ENCODE peak calls at places on chromosome 4, in eight cellular contexts. T is body of pancreas, V is transverse colon, F is NB4, E is suprapubic skin, R is A549, K is ovary, S is breast epithelium. P is an unnamed sample.

GRCh38 chr4:103098746-103099421 is 750 bp downstream of the BDH2 start:
- DNase-seq in T (no peak), V (no peak), F (no peak), E (no peak), R (no peak), K (no peak), S (no peak), P (no peak)

GRCh38 chr4:1512081-1512737 is 106.0 kb upstream of the NKX1-1 start:
- DNase-seq in T (no peak), V (no peak), F (no peak), E (no peak), R (no peak), K (no peak), S (no peak), P (no peak)

GRCh38 chr4:174714393-174715211 is 114.4 kb downstream of the GLRA3 start:
- DNase-seq in T (peak), V (peak), F (peak), E (no peak), R (peak), K (no peak), S (no peak), P (no peak)

GRCh38 chr4:104447346-104447745 is 47.3 kb downstream of the CXXC4 start:
- DNase-seq in T (no peak), V (no peak), F (no peak), E (no peak), R (no peak), K (no peak), S (no peak), P (no peak)

GRCh38 chr4:8728536-8729407 is 136.2 kb downstream of the CPZ start:
- DNase-seq in T (no peak), V (peak), F (no peak), E (peak), R (no peak), K (no peak), S (peak), P (peak)

GRCh38 chr4:153509724-153510123 is 43.6 kb downstream of the TMEM131L start:
- DNase-seq in T (no peak), V (peak), F (no peak), E (no peak), R (no peak), K (no peak), S (no peak), P (no peak)

GRCh38 chr4:98284640-98285046 is 23.5 kb downstream of the RAP1GDS1 start:
- DNase-seq in T (no peak), V (no peak), F (no peak), E (no peak), R (no peak), K (no peak), S (no peak), P (no peak)

GRCh38 chr4:185204238-185204910 is 574 bp upstream of the CFAP97 start:
- DNase-seq in T (no peak), V (no peak), F (peak), E (no peak), R (no peak), K (no peak), S (no peak), P (no peak)

GRCh38 chr4:827209-828081 is 1.5 kb upstream of the CPLX1 start:
- DNase-seq in T (no peak), V (no peak), F (no peak), E (peak), R (no peak), K (no peak), S (peak), P (no peak)

GRCh38 chr4:3257125-3257690 is 8.2 kb downstream of the MSANTD1 start:
- DNase-seq in T (no peak), V (peak), F (no peak), E (peak), R (no peak), K (no peak), S (peak), P (peak)

GRCh38 chr4:4386736-4387392 is at the start of gene NSG1:
- DNase-seq in T (no peak), V (no peak), F (no peak), E (no peak), R (no peak), K (peak), S (no peak), P (peak)

GRCh38 chr4:17664755-17665154 is 50.3 kb downstream of the MED28 start:
- DNase-seq in T (peak), V (no peak), F (peak), E (no peak), R (no peak), K (no peak), S (no peak), P (no peak)

GRCh38 chr4:107740381-107740780 is 20.3 kb upstream of the PAPSS1 start:
- DNase-seq in T (no peak), V (no peak), F (peak), E (no peak), R (no peak), K (no peak), S (no peak), P (no peak)

GRCh38 chr4:53551963-53552362 is 39.3 kb downstream of the LNX1 start:
- DNase-seq in T (no peak), V (no peak), F (no peak), E (no peak), R (no peak), K (no peak), S (no peak), P (no peak)

GRCh38 chr4:86608757-86609375 is 14.8 kb downstream of the PTPN13 start:
- DNase-seq in T (no peak), V (no peak), F (no peak), E (no peak), R (no peak), K (no peak), S (no peak), P (no peak)

GRCh38 chr4:26058537-26058936 is 144.5 kb downstream of the SMIM20 start:
- DNase-seq in T (peak), V (no peak), F (no peak), E (no peak), R (no peak), K (no peak), S (no peak), P (no peak)

GRCh38 chr4:92104506-92104905 is 199.3 kb upstream of the GRID2 start:
- DNase-seq in T (no peak), V (no peak), F (peak), E (no peak), R (no peak), K (no peak), S (no peak), P (no peak)

GRCh38 chr4:93147524-93148212 is 680.9 kb upstream of the ATOH1 start:
- DNase-seq in T (no peak), V (no peak), F (no peak), E (no peak), R (no peak), K (no peak), S (no peak), P (no peak)

GRCh38 chr4:100261346-100261745 is 71.1 kb upstream of the DDIT4L start:
- DNase-seq in T (no peak), V (no peak), F (no peak), E (no peak), R (no peak), K (no peak), S (no peak), P (no peak)

GRCh38 chr4:151117371-151117962 is 18.0 kb downstream of the RPS3A start:
- DNase-seq in T (peak), V (peak), F (peak), E (no peak), R (peak), K (peak), S (no peak), P (peak)

GRCh38 chr4:107380836-107381438 is 339.1 kb downstream of the PAPSS1 start:
- DNase-seq in T (no peak), V (no peak), F (no peak), E (no peak), R (no peak), K (no peak), S (no peak), P (no peak)

GRCh38 chr4:128450326-128451120 is 162.9 kb upstream of the PGRMC2 start:
- DNase-seq in T (no peak), V (no peak), F (no peak), E (no peak), R (no peak), K (no peak), S (no peak), P (no peak)

GRCh38 chr4:10504510-10504909 is 47.3 kb upstream of the ZNF518B start:
- DNase-seq in T (no peak), V (no peak), F (no peak), E (no peak), R (no peak), K (no peak), S (no peak), P (no peak)

GRCh38 chr4:87527446-87528240 is 1.5 kb downstream of the SPARCL1 start:
- DNase-seq in T (peak), V (no peak), F (no peak), E (no peak), R (no peak), K (no peak), S (no peak), P (no peak)

GRCh38 chr4:153294631-153295030 is 49.9 kb upstream of the MND1 start:
- DNase-seq in T (peak), V (no peak), F (no peak), E (no peak), R (no peak), K (no peak), S (no peak), P (no peak)

GRCh38 chr4:2046031-2046961 is 12.8 kb upstream of the NAT8L start:
- DNase-seq in T (no peak), V (no peak), F (no peak), E (no peak), R (no peak), K (no peak), S (no peak), P (no peak)

GRCh38 chr4:115090483-115091075 is 22.8 kb downstream of the NDST4 start:
- DNase-seq in T (no peak), V (no peak), F (peak), E (no peak), R (no peak), K (no peak), S (no peak), P (no peak)

GRCh38 chr4:99887837-99888236 is 6.4 kb downstream of the LAMTOR3 start:
- DNase-seq in T (no peak), V (no peak), F (no peak), E (no peak), R (no peak), K (no peak), S (no peak), P (no peak)

GRCh38 chr4:183610613-183611012 is 48.4 kb downstream of the RWDD4 start:
- DNase-seq in T (no peak), V (no peak), F (no peak), E (no peak), R (no peak), K (no peak), S (no peak), P (no peak)

GRCh38 chr4:185470503-185471195 is 884 bp downstream of the CCDC110 start:
- DNase-seq in T (peak), V (peak), F (peak), E (peak), R (peak), K (peak), S (peak), P (peak)

GRCh38 chr4:153426207-153426886 is 39.8 kb upstream of the TMEM131L start:
- DNase-seq in T (no peak), V (no peak), F (no peak), E (no peak), R (no peak), K (no peak), S (no peak), P (no peak)

GRCh38 chr4:3075652-3075981 is 1.1 kb downstream of the HTT start:
- DNase-seq in T (no peak), V (no peak), F (no peak), E (no peak), R (no peak), K (no peak), S (no peak), P (no peak)

GRCh38 chr4:147731611-147732515 is at the start of gene ARHGAP10:
- DNase-seq in T (peak), V (peak), F (peak), E (peak), R (peak), K (peak), S (peak), P (peak)
- TF ChIP-seq POLR2A in T (peak), V (no peak), F (no peak), E (no peak), R (peak), K (peak), S (no peak), P (no peak)

GRCh38 chr4:6928067-6928466 is 18.4 kb downstream of the TBC1D14 start:
- DNase-seq in T (no peak), V (no peak), F (peak), E (no peak), R (no peak), K (no peak), S (no peak), P (no peak)

GRCh38 chr4:6932918-6933317 is 23.3 kb downstream of the TBC1D14 start:
- DNase-seq in T (no peak), V (no peak), F (no peak), E (no peak), R (no peak), K (no peak), S (no peak), P (no peak)

GRCh38 chr4:6932475-6932874 is 22.8 kb downstream of the TBC1D14 start:
- DNase-seq in T (no peak), V (no peak), F (no peak), E (no peak), R (no peak), K (no peak), S (no peak), P (no peak)

GRCh38 chr4:6929339-6929734 is 19.7 kb downstream of the TBC1D14 start:
- DNase-seq in T (no peak), V (no peak), F (no peak), E (no peak), R (no peak), K (no peak), S (no peak), P (no peak)

GRCh38 chr4:6929735-6930464 is 20.3 kb downstream of the TBC1D14 start:
- DNase-seq in T (no peak), V (peak), F (peak), E (no peak), R (no peak), K (no peak), S (no peak), P (no peak)
- TF ChIP-seq POLR2A in T (no peak), V (peak), F (no peak), E (no peak), R (no peak), K (no peak), S (no peak), P (no peak)

DNA sequence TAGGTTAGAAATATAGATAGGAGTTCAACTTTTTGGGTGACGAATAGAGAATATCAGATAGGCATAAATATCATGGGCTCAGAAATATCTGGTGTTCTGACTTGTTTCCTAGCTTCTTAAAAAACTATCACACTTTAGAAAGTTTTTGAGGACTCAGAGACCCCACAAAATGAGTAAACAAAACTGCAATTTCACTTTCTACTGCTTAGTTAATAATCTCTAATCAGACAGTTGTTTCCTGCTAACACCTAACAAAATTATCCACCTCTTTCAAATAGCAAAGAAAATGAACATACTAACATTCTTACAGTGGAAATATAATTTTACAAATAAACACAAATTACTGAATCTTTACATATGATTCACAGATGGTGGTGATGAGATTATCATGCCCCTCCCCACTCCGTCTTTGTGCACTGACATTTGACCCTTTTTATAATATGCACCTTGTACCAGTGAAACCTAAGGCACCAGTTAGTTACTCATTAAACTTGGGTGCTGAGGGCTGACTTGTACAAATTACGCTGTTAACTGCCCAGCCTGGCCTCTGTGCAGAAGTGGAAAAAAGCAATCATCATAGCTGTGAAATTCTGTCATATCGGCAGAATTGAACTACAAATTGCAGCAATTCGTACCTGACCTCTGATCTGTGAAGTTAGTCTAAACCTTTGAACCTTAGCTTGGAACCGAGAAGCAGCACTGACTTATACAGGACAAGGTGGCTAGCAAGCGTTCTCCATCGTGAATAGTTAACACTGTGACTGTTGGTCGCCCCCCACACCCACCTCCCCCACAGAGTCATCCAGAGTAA is 138.7 kb downstream of the CHRNA9 start:
- DNase-seq in T (peak), V (peak), F (no peak), E (no peak), R (no peak), K (no peak), S (no peak), P (peak)
- TF ChIP-seq POLR2A in T (peak), V (peak), F (no peak), E (no peak), R (no peak), K (no peak), S (no peak), P (peak)

DNA sequence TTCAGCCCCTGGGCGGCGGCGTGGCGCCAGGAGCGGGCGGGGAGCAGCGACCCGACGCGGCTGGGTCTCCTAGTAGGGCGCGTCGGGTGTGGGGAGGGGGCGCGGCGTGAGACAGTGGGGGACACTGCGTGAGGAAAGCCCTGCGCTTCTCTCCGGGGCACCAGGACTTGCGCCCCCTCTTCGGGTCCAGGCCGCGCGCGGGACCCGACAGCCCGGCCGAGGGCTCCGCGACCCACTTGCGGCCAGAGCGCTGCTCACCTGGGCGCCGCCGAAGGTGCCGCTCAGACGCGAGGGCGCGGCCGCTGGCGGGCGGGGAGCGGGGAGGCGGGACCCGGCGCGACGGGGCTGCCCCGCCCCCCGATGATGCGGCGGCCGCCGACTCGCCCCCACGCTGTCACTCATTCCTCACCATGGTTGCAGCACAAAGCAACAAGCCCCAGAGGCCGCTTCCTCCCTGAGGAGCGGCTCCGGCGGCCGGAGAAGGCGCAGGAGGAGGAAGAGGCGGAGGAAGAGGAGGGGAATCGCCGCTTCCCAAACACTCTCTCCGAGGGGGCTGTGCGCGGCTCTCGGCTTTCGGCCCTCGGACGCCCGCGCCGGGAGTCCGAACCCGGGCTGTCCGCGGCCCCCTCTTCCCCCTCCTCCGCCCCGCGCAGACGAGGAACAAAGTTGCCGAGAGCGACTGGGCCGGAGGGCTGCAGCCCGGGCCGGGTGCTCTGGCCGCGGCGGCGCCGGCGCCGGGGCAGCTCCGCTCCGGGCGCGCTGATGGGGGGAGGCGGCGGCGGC is at the start of gene RAPGEF2:
- DNase-seq in T (peak), V (peak), F (peak), E (peak), R (peak), K (peak), S (peak), P (peak)
- TF ChIP-seq POLR2A in T (peak), V (peak), F (no peak), E (peak), R (peak), K (peak), S (peak), P (peak)